ENCODE peak calls at places on chromosomes 13 and 19, in six cellular contexts. X is body of pancreas; A is naive thymus-derived CD4-positive, alpha-beta T cell; F is ovary; M is CD8-positive, alpha-beta memory T cell; T is psoas muscle. U is an unnamed sample. For H3K4me1, the result is how much of the 10 kb centered on the place peaks cover.

GRCh38 chr13:98278068-98278619 is 101.1 kb upstream of the RNF113B start:
- DNase-seq in X (no peak), A (no peak), F (no peak), M (no peak), T (no peak), U (no peak)

GRCh38 chr13:28282451-28282850 is 144.1 kb downstream of the PAN3 start:
- DNase-seq in X (no peak), A (no peak), F (no peak), M (no peak), T (no peak), U (no peak)

GRCh38 chr13:109412232-109412935 is 374.0 kb downstream of the IRS2 start:
- DNase-seq in X (peak), A (no peak), F (peak), M (no peak), T (no peak), U (no peak)

GRCh38 chr13:46712524-46712923 is 84.4 kb downstream of the ESD start:
- DNase-seq in X (no peak), A (no peak), F (no peak), M (no peak), T (no peak), U (no peak)

GRCh38 chr13:42832341-42833153 is 51.2 kb downstream of the FAM216B start:
- DNase-seq in X (no peak), A (no peak), F (peak), M (no peak), T (no peak), U (no peak)

GRCh38 chr19:52722062-52723005 is 12.5 kb downstream of the ZNF611 start:
- DNase-seq in X (no peak), A (no peak), F (no peak), M (no peak), T (no peak), U (no peak)

GRCh38 chr19:40804783-40805242 is 5.8 kb downstream of the EGLN2 start:
- DNase-seq in X (no peak), A (no peak), F (no peak), M (no peak), T (no peak), U (peak)

GRCh38 chr13:109220631-109221030 is 565.8 kb downstream of the IRS2 start:
- DNase-seq in X (no peak), A (no peak), F (no peak), M (no peak), T (no peak), U (no peak)

GRCh38 chr19:41269055-41269454 is 4.9 kb downstream of the HNRNPUL1 start:
- DNase-seq in X (no peak), A (no peak), F (no peak), M (no peak), T (no peak), U (no peak)

GRCh38 chr13:31199849-31200635 is at the start of gene B3GLCT:
- DNase-seq in X (peak), A (peak), F (peak), M (peak), T (peak), U (peak)

GRCh38 chr13:113599396-113599795 is 14.8 kb downstream of the TFDP1 start:
- DNase-seq in X (peak), A (no peak), F (no peak), M (no peak), T (peak), U (peak)

DNA sequence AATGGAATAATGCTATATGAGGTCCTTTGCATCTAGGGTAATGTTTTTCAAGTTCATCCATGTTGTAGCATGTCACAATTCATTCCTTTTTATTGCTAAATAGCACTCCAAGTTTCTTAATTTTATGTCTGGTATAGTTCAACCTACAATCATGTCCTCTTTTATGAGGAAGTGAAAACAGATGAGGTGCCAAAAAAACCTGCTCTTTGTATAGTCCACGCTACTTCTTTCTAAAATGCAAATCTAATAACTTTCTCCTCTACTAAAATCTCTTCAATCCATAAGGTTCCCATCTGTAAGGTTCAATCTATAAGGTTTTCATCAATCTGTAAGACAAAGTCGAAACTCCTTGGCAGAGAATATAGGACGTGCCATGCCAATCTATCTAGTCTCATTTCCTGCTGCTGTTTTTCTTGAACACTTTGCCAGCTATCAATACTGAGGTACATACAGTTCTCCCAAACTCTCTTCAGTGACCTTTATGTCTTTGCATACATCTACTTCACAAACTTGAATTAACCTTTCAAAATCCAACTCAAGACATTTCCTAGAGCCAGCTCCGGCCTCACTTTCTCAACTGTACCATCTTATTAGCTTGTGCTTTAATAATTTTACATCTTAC is 33.7 kb downstream of the INTS6 start:
- DNase-seq in X (no peak), A (no peak), F (no peak), M (no peak), T (no peak), U (no peak)
- H3K4me1 ChIP-seq in X (under half), A (under half), F (under half), M (under half), T (under half), U (under half)

GRCh38 chr13:50730496-50731171 is 112.9 kb downstream of the DLEU7 start:
- DNase-seq in X (no peak), A (no peak), F (no peak), M (no peak), T (no peak), U (no peak)
- H3K4me1 ChIP-seq in X (under half), A (under half), F (under half), M (under half), T (under half), U (under half)

DNA sequence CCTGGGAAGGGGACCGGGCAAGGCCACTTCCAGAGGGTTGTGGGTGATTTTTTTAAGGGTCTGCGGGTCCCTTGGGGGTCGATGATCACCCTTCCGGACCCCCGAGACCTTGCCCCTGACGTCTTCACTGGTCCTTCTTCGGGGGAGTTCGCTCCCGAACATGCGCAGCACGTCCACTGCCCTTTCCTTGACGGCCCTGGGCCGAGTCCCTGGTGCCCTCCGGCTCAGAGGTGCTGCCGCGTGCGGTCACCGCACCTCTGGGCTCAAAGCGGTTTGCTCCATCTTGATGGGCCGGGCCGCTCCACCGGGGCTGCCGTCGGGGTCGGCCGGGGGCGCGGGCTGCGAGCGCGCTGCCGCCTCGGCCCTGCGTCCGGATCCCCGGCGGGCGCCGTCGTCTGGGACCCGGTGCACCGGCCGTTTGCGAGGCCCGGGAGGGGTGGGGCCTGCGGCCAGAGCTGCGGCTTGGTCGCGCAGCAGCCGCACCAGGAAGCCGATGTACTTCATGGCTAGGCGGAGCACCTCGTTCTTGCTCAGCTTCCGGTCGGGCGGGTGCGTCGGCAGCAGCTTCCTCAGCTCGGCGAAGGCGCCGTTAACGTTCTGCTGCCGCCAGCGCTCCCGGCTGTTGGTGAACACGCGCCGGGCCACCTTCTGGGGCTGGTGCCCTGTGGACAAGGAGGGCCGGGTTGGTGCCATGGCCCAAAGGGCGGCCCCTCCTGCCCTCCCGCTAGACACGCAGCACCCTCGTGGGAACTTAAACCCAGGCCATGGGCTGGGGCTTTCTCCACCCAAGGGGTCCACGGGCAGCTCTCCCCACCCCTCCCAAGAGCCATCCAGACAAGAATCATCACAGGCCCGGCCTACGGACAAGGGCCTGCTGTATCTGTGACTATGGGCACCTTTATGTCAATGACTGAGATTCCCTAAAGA is 3.3 kb downstream of the LYL1 start:
- DNase-seq in X (no peak), A (peak), F (no peak), M (peak), T (peak), U (peak)
- H3K4me1 ChIP-seq in X (under half), A (half or more), F (under half), M (half or more), T (under half), U (half or more)

GRCh38 chr13:29436721-29437250 is 158.7 kb downstream of the SLC7A1 start:
- DNase-seq in X (no peak), A (no peak), F (no peak), M (no peak), T (no peak), U (no peak)
- H3K4me1 ChIP-seq in X (under half), A (under half), F (under half), M (under half), T (under half), U (under half)

U was measured in upper lobe of right lung.